ENCODE peak calls at places on chromosome 21, in five cellular contexts. F is K562, R is body of pancreas, C is A549, K is H1. O is an unnamed sample.

GRCh38 chr21:44391345-44392091 is 38.1 kb downstream of the TRPM2 start:
- DNase-seq in K (no peak), R (peak), C (no peak), F (no peak), O (peak)

GRCh38 chr21:25409992-25410391 is 197.3 kb downstream of the MRPL39 start:
- DNase-seq in R (no peak), F (no peak), C (no peak), K (no peak), O (no peak)

GRCh38 chr21:30382201-30382600 is 10.1 kb upstream of the KRTAP13-2 start:
- DNase-seq in R (no peak), K (no peak), C (no peak), F (no peak), O (no peak)

GRCh38 chr21:39004776-39005605 is 178.3 kb downstream of the PSMG1 start:
- DNase-seq in R (no peak), F (peak), K (no peak), C (no peak), O (peak)

GRCh38 chr21:45088729-45089128 is 14.3 kb downstream of the ADARB1 start:
- DNase-seq in C (no peak), F (no peak), R (no peak), K (no peak), O (no peak)

GRCh38 chr21:23507501-23507900 is 2099.8 kb downstream of the MRPL39 start:
- DNase-seq in K (no peak), R (no peak), C (no peak), F (no peak), O (no peak)

GRCh38 chr21:17196619-17197018 is 316.2 kb upstream of the CXADR start:
- DNase-seq in C (no peak), R (no peak), K (no peak), F (no peak), O (no peak)

GRCh38 chr21:25297117-25297516 is 310.2 kb downstream of the MRPL39 start:
- DNase-seq in C (no peak), F (no peak), K (no peak), R (no peak), O (no peak)

GRCh38 chr21:15414057-15414456 is 315.7 kb upstream of the USP25 start:
- DNase-seq in F (no peak), R (no peak), K (no peak), C (no peak), O (no peak)

GRCh38 chr21:34732388-34732821 is 63.6 kb downstream of the CLIC6 start:
- DNase-seq in R (no peak), C (no peak), F (no peak), K (no peak), O (no peak)

GRCh38 chr21:18174370-18174769 is 70.3 kb upstream of the CHODL start:
- DNase-seq in F (no peak), K (no peak), R (no peak), C (no peak), O (no peak)

GRCh38 chr21:20783611-20784010 is 214.6 kb upstream of the NCAM2 start:
- DNase-seq in F (no peak), C (no peak), R (no peak), K (no peak), O (no peak)

GRCh38 chr21:21101911-21102310 is 103.7 kb downstream of the NCAM2 start:
- DNase-seq in C (no peak), K (no peak), R (no peak), F (peak), O (no peak)

GRCh38 chr21:44024895-44025353 is 12.8 kb downstream of the TRAPPC10 start:
- DNase-seq in F (peak), R (peak), K (no peak), C (no peak), O (peak)

GRCh38 chr21:22743085-22743484 is 1744.9 kb downstream of the NCAM2 start:
- DNase-seq in R (no peak), C (no peak), F (no peak), K (no peak), O (no peak)

GRCh38 chr21:33966324-33966949 is 50.8 kb upstream of the ATP5PO start:
- DNase-seq in K (peak), C (no peak), R (no peak), F (no peak), O (no peak)

GRCh38 chr21:20802631-20803260 is 195.5 kb upstream of the NCAM2 start:
- DNase-seq in F (no peak), R (no peak), K (no peak), C (no peak), O (no peak)

GRCh38 chr21:37874904-37875780 is 41.1 kb downstream of the KCNJ6 start:
- DNase-seq in F (no peak), C (no peak), K (no peak), R (no peak), O (no peak)

GRCh38 chr21:32826317-32827167 is 55.0 kb upstream of the PAXBP1 start:
- DNase-seq in C (peak), F (peak), R (peak), K (no peak), O (no peak)

GRCh38 chr21:32828908-32829307 is 57.4 kb upstream of the PAXBP1 start:
- DNase-seq in K (no peak), C (no peak), F (no peak), R (no peak), O (no peak)

GRCh38 chr21:32834825-32835224 is 63.3 kb upstream of the PAXBP1 start:
- DNase-seq in K (no peak), F (no peak), C (no peak), R (no peak), O (no peak)

GRCh38 chr21:32824950-32825349 is 53.4 kb upstream of the PAXBP1 start:
- DNase-seq in K (no peak), R (no peak), F (no peak), C (no peak), O (no peak)

DNA sequence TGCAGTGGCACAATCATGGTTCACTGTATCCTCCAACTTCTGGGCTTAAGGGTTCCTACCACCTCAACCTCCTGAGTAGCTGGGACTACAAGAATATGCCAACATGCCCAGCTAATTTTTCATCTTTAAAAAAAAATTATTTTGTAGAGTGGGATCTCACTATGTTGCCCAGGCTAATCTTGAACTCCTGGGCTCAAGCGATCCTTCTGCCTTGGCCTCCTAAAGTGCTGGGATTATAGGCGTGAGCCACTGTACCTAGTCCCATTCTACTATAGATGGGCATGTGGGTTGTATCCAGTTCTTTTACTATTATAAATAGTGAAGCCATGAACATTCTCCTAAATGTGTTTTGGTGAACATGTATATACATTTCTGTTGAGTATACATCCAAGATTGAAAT is 57.9 kb upstream of the PAXBP1 start:
- DNase-seq in K (no peak), F (no peak), R (no peak), C (no peak), O (no peak)
- TF ChIP-seq CTCF in K (no peak), F (no peak), R (no peak), C (no peak), O (no peak)

DNA sequence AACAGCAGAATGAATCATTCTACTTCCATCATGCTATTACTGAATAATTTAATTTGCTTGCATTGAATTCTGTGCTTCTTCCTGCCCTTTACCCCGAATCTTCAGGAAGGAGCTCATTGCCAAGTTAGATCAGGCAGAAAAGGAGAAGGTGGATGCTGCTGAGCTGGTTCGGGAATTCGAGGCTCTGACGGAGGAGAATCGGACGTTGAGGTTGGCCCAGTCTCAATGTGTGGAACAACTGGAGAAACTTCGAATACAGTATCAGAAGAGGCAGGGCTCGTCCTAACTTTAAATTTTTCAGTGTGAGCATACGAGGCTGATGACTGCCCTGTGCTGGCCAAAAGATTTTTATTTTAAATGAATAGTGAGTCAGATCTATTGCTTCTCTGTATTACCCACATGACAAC is 44.2 kb downstream of the MAP3K7CL start:
- DNase-seq in K (no peak), F (no peak), C (no peak), R (no peak), O (no peak)
- H3K27ac ChIP-seq in K (no peak), F (no peak), C (peak), R (peak), O (no peak)

DNA sequence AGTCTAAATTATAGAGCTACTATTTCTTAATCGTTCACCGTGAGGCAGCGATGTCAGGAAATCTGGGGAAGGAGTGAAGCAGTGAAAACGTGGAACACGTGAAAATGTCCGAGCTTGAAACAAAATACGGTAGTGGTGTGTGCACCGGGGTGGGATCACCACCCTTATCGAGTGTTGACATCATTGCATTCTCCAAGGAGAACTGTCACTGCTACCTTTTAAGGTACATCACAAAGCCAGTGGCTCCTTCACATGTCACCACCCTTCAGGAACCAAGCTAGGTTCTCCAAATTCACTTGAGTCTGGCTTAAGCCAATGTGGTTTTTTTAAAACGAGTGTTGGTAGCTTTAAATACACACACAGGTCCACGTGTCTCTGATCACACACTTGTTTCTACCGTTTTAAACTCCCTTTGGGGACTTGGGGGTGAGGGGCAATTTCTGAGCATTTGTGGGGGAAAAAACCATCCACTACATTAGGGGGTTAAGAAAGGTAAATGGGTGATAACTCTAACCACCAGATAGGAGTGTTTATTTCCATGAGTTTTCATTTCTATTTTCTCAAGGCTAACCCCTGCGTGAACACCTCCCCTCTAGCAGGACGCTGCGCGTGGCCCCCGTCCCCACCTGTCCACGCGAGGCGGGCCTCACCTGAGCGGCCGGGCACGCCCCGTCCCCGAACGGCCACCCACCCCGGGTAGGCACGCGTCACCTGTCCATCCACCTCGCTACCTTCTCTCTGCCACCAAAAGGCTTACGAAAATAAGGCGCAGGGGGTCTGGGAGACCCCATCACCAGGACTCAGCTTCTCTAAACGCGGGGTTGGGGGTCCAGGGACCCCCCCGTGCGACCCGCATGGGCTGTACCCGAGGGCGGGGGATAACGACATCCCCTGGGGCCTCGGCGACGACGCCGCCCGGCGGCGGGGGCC is 978 bp downstream of the PRDM15 start:
- DNase-seq in F (peak), R (peak), K (no peak), C (no peak), O (no peak)
- TF ChIP-seq POLR2A in F (peak), R (no peak), K (no peak), C (no peak), O (no peak)

DNA sequence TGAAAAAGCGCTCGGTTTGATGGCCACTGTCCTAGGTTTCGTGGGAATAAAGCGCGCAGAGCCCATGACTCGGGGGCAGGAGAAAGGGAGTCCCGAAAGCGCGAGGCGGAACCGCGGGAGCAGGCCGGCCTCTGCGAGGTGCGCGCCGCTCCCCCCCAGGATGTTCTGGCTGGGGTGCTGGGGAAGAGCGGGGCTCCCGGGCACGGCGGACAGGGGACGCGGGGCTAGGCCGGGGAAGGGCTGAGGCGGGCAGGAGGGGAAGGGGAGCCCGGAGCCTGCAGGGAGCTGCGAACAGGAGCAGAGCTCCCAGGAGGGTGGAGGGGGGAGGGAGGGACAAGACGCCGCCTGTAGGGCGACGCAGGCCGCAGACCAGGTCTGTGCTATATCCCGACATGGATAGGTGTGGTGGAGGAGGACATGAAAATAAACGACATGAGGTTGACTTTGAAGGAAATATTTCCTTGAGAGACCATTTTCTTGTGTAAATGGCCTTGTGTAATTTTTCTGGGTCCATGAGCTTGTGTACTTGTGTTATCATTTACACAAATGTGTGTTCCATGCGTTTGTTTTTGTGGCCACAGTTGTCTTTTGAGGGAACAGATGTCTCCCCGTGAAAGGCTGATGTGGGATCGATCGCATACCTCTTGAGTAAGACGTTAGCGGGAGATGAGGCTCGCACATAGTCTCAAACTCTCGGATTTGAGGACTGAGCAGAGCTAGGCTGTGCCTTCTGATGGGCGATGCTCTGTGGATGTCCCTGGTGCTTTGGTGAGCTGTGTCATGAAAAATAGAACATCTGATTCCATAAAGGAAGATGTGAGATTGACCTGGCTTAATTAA is 1.3 kb downstream of the PCNT start:
- DNase-seq in R (peak), F (peak), C (peak), K (peak), O (peak)
- TF ChIP-seq CTCF in R (peak), F (peak), C (peak), K (no peak), O (peak)

DNA sequence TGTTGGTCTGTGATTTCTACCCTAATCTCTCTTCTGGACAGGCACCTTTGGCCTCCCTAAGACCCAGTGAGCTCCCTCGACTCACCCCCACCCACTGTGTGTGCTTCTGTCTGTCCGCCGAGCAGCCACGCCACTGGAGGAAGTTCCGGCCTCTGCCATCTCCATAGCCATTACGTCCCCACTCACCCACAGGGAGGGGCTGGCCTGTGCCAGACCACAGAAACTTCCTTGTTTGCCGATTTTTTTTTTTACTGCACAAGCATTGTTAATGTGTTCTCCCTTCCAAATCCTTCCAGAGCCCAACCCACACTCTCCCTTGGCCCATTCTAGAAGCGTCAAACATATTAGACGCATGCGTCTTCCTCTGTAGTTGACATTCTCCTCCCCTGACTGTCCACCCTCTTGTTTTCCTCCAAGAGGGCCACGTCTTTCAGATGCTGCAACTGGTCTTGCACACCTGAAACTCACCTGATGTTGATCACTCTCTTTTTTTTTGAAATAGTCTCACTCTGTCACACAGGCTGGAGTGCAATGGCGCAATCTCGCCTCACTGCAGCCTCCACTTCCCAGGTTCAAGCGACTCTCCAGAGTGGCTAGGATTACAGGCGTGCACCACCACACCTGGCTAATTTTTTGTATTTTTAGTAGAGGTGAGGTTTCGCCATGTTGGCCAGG is 72.3 kb downstream of the EVA1C start:
- DNase-seq in R (peak), K (no peak), C (no peak), F (no peak), O (peak)
- H3K27ac ChIP-seq in R (peak), K (no peak), C (peak), F (no peak), O (no peak)

GRCh38 chr21:26945916-26946315 is 21.0 kb downstream of the ADAMTS5 start:
- DNase-seq in K (no peak), C (no peak), F (no peak), R (no peak), O (no peak)
- TF ChIP-seq POLR2A in K (no peak), C (no peak), F (no peak), R (no peak), O (no peak)

GRCh38 chr21:41048141-41048540 is 119.8 kb upstream of the BACE2 start:
- DNase-seq in K (no peak), R (no peak), C (no peak), F (no peak), O (no peak)

GRCh38 chr21:41043008-41043407 is 125.0 kb upstream of the BACE2 start:
- DNase-seq in F (no peak), C (no peak), R (no peak), K (no peak), O (no peak)

GRCh38 chr21:41048636-41049035 is 119.3 kb upstream of the BACE2 start:
- DNase-seq in K (no peak), F (no peak), C (no peak), R (no peak), O (no peak)

DNA sequence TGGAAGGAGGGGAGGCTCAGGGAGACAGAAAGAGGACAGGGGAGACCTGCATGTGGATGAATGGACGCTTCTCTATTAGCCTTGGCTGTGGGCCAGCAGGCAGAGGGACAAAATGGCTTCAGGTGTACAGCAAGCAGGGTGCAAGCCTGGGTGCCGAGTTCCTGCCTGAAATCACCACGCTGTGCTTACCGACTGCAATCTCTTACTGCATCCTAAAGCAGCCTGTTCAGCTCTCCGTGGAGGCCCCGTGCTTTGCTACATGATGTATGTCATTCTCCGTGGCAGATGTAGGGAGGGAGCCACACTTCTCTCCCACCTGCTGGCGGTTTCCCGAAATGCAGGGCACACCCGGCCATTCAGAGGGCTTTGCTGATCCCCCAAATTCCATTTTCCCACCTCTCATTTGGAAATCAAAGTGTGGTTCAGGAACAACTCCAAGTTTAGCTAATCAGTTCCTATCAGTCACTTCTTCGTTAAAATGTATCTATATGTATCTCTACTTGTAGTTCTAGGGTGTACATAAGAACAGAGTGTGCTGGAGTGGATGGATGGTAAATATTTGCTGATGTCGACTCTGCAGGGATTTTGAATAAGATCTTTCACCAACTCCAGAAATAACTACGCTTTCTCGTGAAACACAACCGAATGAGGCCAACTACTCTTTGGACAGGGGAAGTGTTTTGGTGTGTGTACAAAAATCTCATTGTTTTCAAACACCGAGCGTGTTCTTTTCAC is 122.3 kb upstream of the BACE2 start:
- DNase-seq in C (no peak), R (peak), K (peak), F (no peak), O (no peak)
- TF ChIP-seq CTCF in C (no peak), R (peak), K (peak), F (peak), O (peak)

DNA sequence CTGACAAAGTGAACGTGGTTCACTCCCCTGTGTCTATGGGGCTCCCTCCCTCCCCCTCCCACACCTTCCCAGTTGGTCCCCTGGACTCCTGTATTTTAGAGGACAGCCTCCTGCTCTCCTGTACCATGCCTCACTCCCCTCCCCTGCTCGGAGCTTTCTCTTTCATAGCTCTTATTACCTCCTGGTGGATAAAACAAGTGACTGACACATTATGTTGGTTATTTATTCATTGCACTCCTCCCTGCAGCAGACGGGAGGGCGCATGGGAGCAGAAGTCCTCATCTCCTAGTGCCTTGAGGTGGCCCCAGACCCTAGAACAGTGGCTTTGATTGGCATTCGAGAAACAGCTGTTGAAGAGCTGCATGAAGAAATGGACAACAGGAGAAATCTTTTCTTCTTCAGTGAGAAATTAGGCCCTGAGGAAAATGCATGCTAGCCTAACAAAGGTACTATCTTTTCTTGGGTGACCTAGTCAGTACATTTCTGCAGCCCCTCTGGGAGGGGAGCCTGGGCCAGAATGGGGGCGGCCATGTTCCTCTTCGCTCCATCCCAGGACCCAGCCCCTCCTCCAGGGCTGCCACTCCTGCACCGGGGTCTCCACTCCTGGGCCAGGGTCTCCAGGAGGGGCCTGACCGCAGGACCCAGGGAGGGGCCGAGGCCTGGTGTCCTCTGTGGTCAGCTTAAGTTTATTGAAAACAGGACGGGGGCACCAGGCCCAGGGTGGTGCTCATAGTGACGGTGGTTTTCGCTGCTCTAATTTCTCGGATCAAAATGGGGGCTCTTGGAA is 1.2 kb upstream of the TFF1 start:
- DNase-seq in F (no peak), R (no peak), K (no peak), C (no peak), O (no peak)
- H3K27ac ChIP-seq in F (no peak), R (no peak), K (no peak), C (peak), O (no peak)

O was measured in heart left ventricle.